ENCODE peak calls at places on chromosomes 1 and 21, in four cellular contexts. N is fibroblast of pulmonary artery, K is RPMI8226, X is B cell. V is an unnamed sample.

GRCh38 chr1:201850053-201850397 is 21.1 kb downstream of the IPO9 start:
- DNase-seq in K (no peak), N (peak), X (no peak), V (no peak)

GRCh38 chr1:204232530-204232929 is 18.7 kb upstream of the GOLT1A start:
- DNase-seq in X (no peak), N (no peak), K (no peak), V (no peak)

GRCh38 chr1:86997538-86997937 is 83.1 kb downstream of the HS2ST1 start:
- DNase-seq in X (no peak), K (no peak), N (no peak), V (peak)

GRCh38 chr1:147389532-147390184 is 147.2 kb downstream of the CHD1L start:
- DNase-seq in K (peak), N (peak), X (peak), V (peak)

GRCh38 chr1:17185485-17185860 is 19.5 kb upstream of the PADI1 start:
- DNase-seq in N (no peak), X (no peak), K (no peak), V (no peak)

GRCh38 chr1:118716775-118717174 is 271.4 kb downstream of the TBX15 start:
- DNase-seq in K (no peak), N (no peak), X (no peak), V (peak)

GRCh38 chr1:242826706-242827336 is 302.3 kb upstream of the PLD5 start:
- DNase-seq in N (no peak), X (no peak), K (no peak), V (peak)

GRCh38 chr1:90507173-90507572 is 209.9 kb downstream of the BARHL2 start:
- DNase-seq in K (no peak), X (no peak), N (no peak), V (no peak)

GRCh38 chr1:41639332-41639936 is 155.0 kb upstream of the EDN2 start:
- DNase-seq in K (no peak), X (no peak), N (peak), V (no peak)

GRCh38 chr21:42554251-42554937 is 40.7 kb downstream of the SLC37A1 start:
- DNase-seq in K (no peak), X (no peak), N (no peak), V (no peak)

GRCh38 chr1:40313329-40313957 is 3.6 kb downstream of the COL9A2 start:
- DNase-seq in K (no peak), N (no peak), X (peak), V (no peak)

GRCh38 chr1:70961374-70961773 is 86.2 kb downstream of the PTGER3 start:
- DNase-seq in N (no peak), K (no peak), X (no peak), V (peak)

GRCh38 chr1:119711804-119712341 is at the start of gene PHGDH:
- DNase-seq in X (peak), N (peak), K (peak), V (no peak)

GRCh38 chr1:153880962-153881361 is 41.8 kb downstream of the GATAD2B start:
- DNase-seq in X (peak), K (no peak), N (peak), V (peak)

GRCh38 chr1:204266504-204267034 is 52.8 kb upstream of the GOLT1A start:
- DNase-seq in N (no peak), X (no peak), K (no peak), V (no peak)

GRCh38 chr1:165828103-165828558 is 717 bp downstream of the UCK2 start:
- DNase-seq in K (peak), X (peak), N (peak), V (peak)

GRCh38 chr1:53956308-53957168 is 10.4 kb downstream of the LRRC42 start:
- DNase-seq in K (no peak), N (peak), X (no peak), V (no peak)

GRCh38 chr1:173268261-173268660 is 61.1 kb upstream of the TNFSF4 start:
- DNase-seq in N (no peak), X (no peak), K (no peak), V (no peak)

GRCh38 chr21:14259669-14260458 is 43.9 kb downstream of the RBM11 start:
- DNase-seq in X (peak), N (peak), K (peak), V (peak)

GRCh38 chr1:18900303-18900841 is 2.0 kb downstream of the ALDH4A1 start:
- DNase-seq in N (peak), K (no peak), X (no peak), V (no peak)

GRCh38 chr1:213122514-213122929 is 71.5 kb downstream of the RPS6KC1 start:
- DNase-seq in N (peak), X (peak), K (peak), V (peak)

GRCh38 chr1:81234237-81234636 is 566.5 kb upstream of the ADGRL2 start:
- DNase-seq in K (no peak), N (no peak), X (no peak), V (no peak)

GRCh38 chr21:45309541-45310381 is 22.1 kb upstream of the POFUT2 start:
- DNase-seq in N (no peak), K (no peak), X (no peak), V (no peak)

GRCh38 chr1:108316545-108316944 is 72.7 kb upstream of the NBPF4 start:
- DNase-seq in X (no peak), N (peak), K (no peak), V (peak)

GRCh38 chr21:38721983-38722382 is 83.7 kb upstream of the ETS2 start:
- DNase-seq in X (no peak), K (no peak), N (peak), V (no peak)

GRCh38 chr21:32977216-32977615 is 48.5 kb upstream of the OLIG2 start:
- DNase-seq in X (no peak), N (no peak), K (no peak), V (no peak)

GRCh38 chr1:91874167-91874566 is 11.8 kb downstream of the TGFBR3 start:
- DNase-seq in N (no peak), X (no peak), K (no peak), V (no peak)

GRCh38 chr1:94463765-94464330 is 45.7 kb downstream of the ABCD3 start:
- DNase-seq in X (peak), N (peak), K (peak), V (peak)

GRCh38 chr1:44862829-44863406 is 19.9 kb upstream of the PTCH2 start:
- DNase-seq in K (no peak), N (peak), X (no peak), V (peak)

GRCh38 chr1:221856188-221857093 is 114.6 kb upstream of the DUSP10 start:
- DNase-seq in K (no peak), N (peak), X (no peak), V (no peak)

GRCh38 chr1:27052527-27052926 is 39.9 kb upstream of the TENT5B start:
- DNase-seq in X (no peak), N (no peak), K (no peak), V (no peak)

GRCh38 chr1:54973205-54973921 is 7.1 kb upstream of the TMEM61 start:
- DNase-seq in N (peak), K (no peak), X (no peak), V (no peak)

GRCh38 chr1:115336741-115337140 is 1.3 kb downstream of the NGF start:
- DNase-seq in K (no peak), X (no peak), N (no peak), V (no peak)